ENCODE peak calls at places on chromosomes 12 and 14, in nine cellular contexts. A is H9, U is endothelial cell, S is AG10803, N is right lobe of liver, Z is choroid plexus epithelial cell, B is neural progenitor cell, R is HFFc6, P is testis. L is an unnamed sample.

GRCh38 chr12:6688543-6688999 is 604 bp downstream of the ZNF384 start:
- DNase-seq in A (no peak), U (peak), S (peak), N (no peak), Z (no peak), B (no peak), R (no peak), P (peak), L (peak)

GRCh38 chr14:56891226-56891625 is 80.9 kb upstream of the OTX2 start:
- DNase-seq in A (no peak), U (no peak), S (no peak), N (no peak), Z (no peak), B (peak), R (no peak), P (no peak), L (no peak)

GRCh38 chr14:37558740-37559139 is 36.3 kb downstream of the FOXA1 start:
- DNase-seq in A (no peak), U (no peak), S (no peak), N (no peak), Z (no peak), B (no peak), R (no peak), P (no peak), L (no peak)

GRCh38 chr12:120257041-120257821 is 8.3 kb downstream of the PXN start:
- DNase-seq in A (peak), U (no peak), S (peak), N (no peak), Z (peak), B (no peak), R (peak), P (no peak), L (peak)

GRCh38 chr14:98323850-98324249 is 948.1 kb downstream of the BCL11B start:
- DNase-seq in A (no peak), U (no peak), S (no peak), N (no peak), Z (no peak), B (no peak), R (no peak), P (no peak), L (no peak)

GRCh38 chr12:104534162-104534856 is 77.6 kb downstream of the CHST11 start:
- DNase-seq in A (no peak), U (no peak), S (no peak), N (no peak), Z (no peak), B (no peak), R (no peak), P (peak), L (no peak)

GRCh38 chr12:47739959-47740358 is 14.7 kb upstream of the ENDOU start:
- DNase-seq in A (no peak), U (no peak), S (no peak), N (no peak), Z (no peak), B (no peak), R (no peak), P (no peak), L (no peak)

GRCh38 chr12:47843226-47843980 is 23.7 kb upstream of the HDAC7 start:
- DNase-seq in A (peak), U (no peak), S (no peak), N (no peak), Z (no peak), B (peak), R (no peak), P (no peak), L (no peak)

GRCh38 chr14:102183922-102184677 is 44.4 kb downstream of the WDR20 start:
- DNase-seq in A (no peak), U (no peak), S (no peak), N (no peak), Z (no peak), B (peak), R (no peak), P (no peak), L (no peak)

GRCh38 chr12:19140381-19141236 is 11.1 kb downstream of the PLEKHA5 start:
- DNase-seq in A (no peak), U (no peak), S (no peak), N (peak), Z (peak), B (no peak), R (no peak), P (no peak), L (peak)

GRCh38 chr12:113002155-113002554 is 23.8 kb downstream of the OAS2 start:
- DNase-seq in A (peak), U (no peak), S (no peak), N (no peak), Z (peak), B (no peak), R (no peak), P (no peak), L (no peak)

GRCh38 chr14:95264271-95264973 is 55.3 kb downstream of the CLMN start:
- DNase-seq in A (peak), U (no peak), S (no peak), N (no peak), Z (no peak), B (no peak), R (no peak), P (no peak), L (no peak)

GRCh38 chr12:45591635-45592034 is 137.9 kb upstream of the ARID2 start:
- DNase-seq in A (no peak), U (no peak), S (no peak), N (no peak), Z (no peak), B (no peak), R (no peak), P (no peak), L (no peak)

GRCh38 chr12:29508949-29509348 is 11.5 kb upstream of the OVCH1 start:
- DNase-seq in A (no peak), U (no peak), S (no peak), N (no peak), Z (no peak), B (no peak), R (no peak), P (no peak), L (no peak)

GRCh38 chr14:104773505-104774452 is 20.8 kb downstream of the SIVA1 start:
- DNase-seq in A (no peak), U (no peak), S (no peak), N (no peak), Z (no peak), B (no peak), R (no peak), P (no peak), L (no peak)

GRCh38 chr12:82993610-82994009 is 306.9 kb downstream of the TMTC2 start:
- DNase-seq in A (no peak), U (no peak), S (no peak), N (no peak), Z (no peak), B (no peak), R (no peak), P (no peak), L (no peak)

GRCh38 chr12:55839345-55840140 is 3.2 kb downstream of the MMP19 start:
- DNase-seq in A (no peak), U (no peak), S (no peak), N (no peak), Z (no peak), B (no peak), R (no peak), P (no peak), L (no peak)

GRCh38 chr12:28925726-28926376 is 223.2 kb upstream of the FAR2 start:
- DNase-seq in A (no peak), U (no peak), S (peak), N (no peak), Z (peak), B (no peak), R (no peak), P (no peak), L (no peak)

GRCh38 chr12:30926243-30927209 is at the start of gene TSPAN11:
- DNase-seq in A (peak), U (peak), S (peak), N (no peak), Z (peak), B (peak), R (no peak), P (peak), L (no peak)

GRCh38 chr14:60803871-60804270 is 69.3 kb downstream of the MNAT1 start:
- DNase-seq in A (no peak), U (no peak), S (no peak), N (no peak), Z (no peak), B (no peak), R (no peak), P (no peak), L (no peak)

GRCh38 chr12:52615208-52615868 is 3.0 kb downstream of the KRT73 start:
- DNase-seq in A (peak), U (no peak), S (peak), N (no peak), Z (no peak), B (no peak), R (no peak), P (no peak), L (no peak)

GRCh38 chr12:49126852-49127763 is 4.1 kb downstream of the TUBA1B start:
- DNase-seq in A (no peak), U (no peak), S (no peak), N (no peak), Z (no peak), B (no peak), R (no peak), P (no peak), L (no peak)

GRCh38 chr12:12456637-12457036 is 99.8 kb downstream of the BORCS5 start:
- DNase-seq in A (no peak), U (no peak), S (no peak), N (no peak), Z (peak), B (no peak), R (no peak), P (no peak), L (peak)

GRCh38 chr14:20866963-20867362 is 24.2 kb upstream of the RNASE3 start:
- DNase-seq in A (peak), U (peak), S (no peak), N (no peak), Z (peak), B (peak), R (no peak), P (peak), L (peak)

GRCh38 chr12:104406164-104406563 is 50.6 kb upstream of the CHST11 start:
- DNase-seq in A (no peak), U (no peak), S (no peak), N (no peak), Z (no peak), B (no peak), R (no peak), P (no peak), L (no peak)

GRCh38 chr12:49040364-49040855 is 20.2 kb downstream of the KMT2D start:
- DNase-seq in A (no peak), U (no peak), S (no peak), N (no peak), Z (no peak), B (no peak), R (no peak), P (no peak), L (no peak)

GRCh38 chr14:69151458-69152180 is 1.3 kb downstream of the DCAF5 start:
- DNase-seq in A (peak), U (peak), S (peak), N (peak), Z (peak), B (peak), R (peak), P (peak), L (peak)

GRCh38 chr12:98354520-98354919 is 160.9 kb upstream of the TMPO start:
- DNase-seq in A (no peak), U (no peak), S (no peak), N (no peak), Z (no peak), B (no peak), R (no peak), P (no peak), L (no peak)

GRCh38 chr12:111792155-111792876 is 25.6 kb downstream of the ALDH2 start:
- DNase-seq in A (peak), U (no peak), S (no peak), N (peak), Z (no peak), B (no peak), R (no peak), P (peak), L (peak)

GRCh38 chr14:94015223-94015622 is 10.9 kb upstream of the OTUB2 start:
- DNase-seq in A (no peak), U (no peak), S (no peak), N (no peak), Z (no peak), B (no peak), R (no peak), P (no peak), L (no peak)
- TF ChIP-seq CTCF in A (peak), U (peak), S (no peak), N (no peak), Z (peak), B (no peak), R (peak), P (no peak), L (no peak)

DNA sequence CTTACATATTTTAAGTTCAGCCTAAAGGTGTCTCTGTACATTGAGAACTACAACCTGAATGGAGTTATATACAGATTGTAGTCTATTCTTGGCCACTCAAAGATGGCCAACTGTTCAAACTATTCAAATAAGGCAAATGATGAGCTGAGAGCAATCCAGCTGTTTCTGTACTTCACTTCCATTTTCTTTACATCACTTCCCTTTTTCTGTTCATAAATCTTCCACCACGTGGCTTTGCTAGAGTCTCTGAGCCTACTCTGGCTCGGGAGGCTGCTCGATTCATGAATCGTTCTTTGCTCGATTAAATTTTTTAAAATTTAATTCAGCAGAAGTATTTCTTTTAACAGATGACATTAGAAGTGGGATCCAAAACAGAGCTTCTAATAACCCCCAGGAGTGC is 879.7 kb downstream of the GALC start:
- DNase-seq in A (no peak), U (no peak), S (no peak), N (no peak), Z (no peak), B (no peak), R (no peak), P (no peak), L (no peak)
- TF ChIP-seq CTCF in A (peak), U (peak), S (no peak), N (no peak), Z (no peak), B (peak), R (no peak), P (no peak), L (no peak)

DNA sequence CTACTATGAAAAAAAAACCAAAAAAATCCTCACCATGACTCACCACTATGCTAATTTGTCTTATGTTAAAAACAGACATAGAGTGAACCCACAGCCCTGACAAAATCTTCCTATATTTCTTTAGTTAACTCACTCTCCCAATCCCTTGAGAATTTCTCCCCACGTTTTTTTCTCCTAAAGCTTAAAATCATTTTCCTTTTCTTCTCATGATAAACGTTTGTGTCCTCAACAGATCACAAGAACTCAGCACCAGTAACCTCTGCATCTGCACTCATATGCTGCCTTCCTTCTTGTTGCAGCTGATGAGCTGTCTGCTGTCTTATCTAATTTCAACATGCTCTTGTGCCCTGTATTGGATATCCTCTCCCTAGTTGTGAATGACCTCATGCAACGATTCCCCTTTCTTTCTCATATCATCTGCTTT is 427.4 kb upstream of the MGAT4C start:
- DNase-seq in A (no peak), U (no peak), S (no peak), N (no peak), Z (peak), B (no peak), R (no peak), P (no peak), L (no peak)
- TF ChIP-seq CTCF in A (no peak), U (no peak), S (no peak), N (no peak), Z (no peak), B (no peak), R (no peak), P (no peak), L (no peak)

GRCh38 chr12:108239378-108239777 is 99.7 kb downstream of the CMKLR1 start:
- DNase-seq in A (no peak), U (no peak), S (no peak), N (no peak), Z (no peak), B (no peak), R (no peak), P (no peak), L (no peak)

GRCh38 chr12:108236366-108236765 is 102.7 kb downstream of the CMKLR1 start:
- DNase-seq in A (no peak), U (no peak), S (no peak), N (no peak), Z (no peak), B (no peak), R (no peak), P (no peak), L (no peak)

GRCh38 chr12:108238474-108238873 is 100.6 kb downstream of the CMKLR1 start:
- DNase-seq in A (no peak), U (no peak), S (no peak), N (no peak), Z (no peak), B (no peak), R (no peak), P (no peak), L (no peak)

GRCh38 chr12:108235231-108235959 is 103.7 kb downstream of the CMKLR1 start:
- DNase-seq in A (no peak), U (no peak), S (no peak), N (no peak), Z (no peak), B (peak), R (no peak), P (no peak), L (no peak)

GRCh38 chr12:108237272-108237671 is 101.8 kb downstream of the CMKLR1 start:
- DNase-seq in A (peak), U (no peak), S (no peak), N (no peak), Z (no peak), B (peak), R (no peak), P (no peak), L (peak)
- TF ChIP-seq CTCF in A (peak), U (peak), S (peak), N (no peak), Z (peak), B (peak), R (peak), P (no peak), L (no peak)

GRCh38 chr12:108320503-108321293 is 18.4 kb downstream of the CMKLR1 start:
- DNase-seq in A (peak), U (no peak), S (no peak), N (no peak), Z (no peak), B (no peak), R (no peak), P (no peak), L (no peak)
- TF ChIP-seq CTCF in A (no peak), U (no peak), S (no peak), N (no peak), Z (peak), B (no peak), R (no peak), P (no peak), L (no peak)

DNA sequence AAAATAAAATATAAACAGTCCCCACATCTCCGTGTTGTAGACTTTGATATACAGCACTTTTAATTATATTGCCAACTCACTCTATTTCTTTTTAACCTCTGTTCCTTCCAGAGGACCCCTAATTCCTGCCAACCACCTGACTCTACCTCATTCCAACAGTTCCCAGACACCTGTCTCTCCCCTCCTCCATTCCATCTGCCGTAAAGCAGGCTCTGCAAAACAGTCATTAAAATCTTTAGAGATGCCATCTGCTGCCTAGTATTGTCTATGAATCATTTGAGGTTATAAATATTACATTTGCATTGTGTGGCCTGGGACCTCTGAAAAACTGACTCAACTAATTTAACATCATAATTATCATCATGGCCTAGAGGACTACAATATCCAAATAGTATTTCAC is 148.8 kb upstream of the DCN start:
- DNase-seq in A (no peak), U (no peak), S (no peak), N (no peak), Z (no peak), B (no peak), R (no peak), P (no peak), L (no peak)
- TF ChIP-seq CTCF in A (no peak), U (no peak), S (no peak), N (no peak), Z (no peak), B (no peak), R (no peak), P (no peak), L (no peak)